ENCODE peak calls at places on chromosomes 1 and 21, in ten cellular contexts. T is HCT116, P is amniotic epithelial cell, V is BJ, D is HEK293T, I is ACHN, W is H54, L is COR-L47, Q is NCI-H748 treated with DMSO at 0.1 percent for 48 hours, X is hypothalamus. Z is an unnamed sample.

GRCh38 chr21:36949171-36950141 is 17.0 kb downstream of the HLCS start:
- DNase-seq in T (no peak), P (no peak), V (no peak), D (no peak), I (no peak), W (no peak), L (no peak), Q (no peak), X (no peak), Z (no peak)

GRCh38 chr1:221823149-221823548 is 81.3 kb upstream of the DUSP10 start:
- DNase-seq in T (no peak), P (no peak), V (no peak), D (no peak), I (no peak), W (no peak), L (no peak), Q (no peak), X (no peak), Z (no peak)

GRCh38 chr1:209652873-209653401 is 712 bp upstream of the LAMB3 start:
- DNase-seq in T (peak), P (peak), V (no peak), D (no peak), I (peak), W (no peak), L (peak), Q (peak), X (peak), Z (no peak)

GRCh38 chr1:94120591-94120901 is 402 bp downstream of the ABCA4 start:
- DNase-seq in T (no peak), P (no peak), V (no peak), D (no peak), I (no peak), W (no peak), L (no peak), Q (no peak), X (no peak), Z (no peak)

GRCh38 chr1:150233359-150234308 is 2.3 kb downstream of the ANP32E start:
- DNase-seq in T (no peak), P (peak), V (no peak), D (no peak), I (peak), W (no peak), L (no peak), Q (peak), X (no peak), Z (no peak)

GRCh38 chr1:94559921-94560320 is 18.4 kb upstream of the F3 start:
- DNase-seq in T (no peak), P (no peak), V (no peak), D (no peak), I (no peak), W (no peak), L (no peak), Q (no peak), X (no peak), Z (no peak)

GRCh38 chr21:31559368-31560119 is 99.9 kb upstream of the SOD1 start:
- DNase-seq in T (peak), P (peak), V (peak), D (peak), I (peak), W (peak), L (peak), Q (peak), X (peak), Z (no peak)

GRCh38 chr1:218456449-218456848 is 111.3 kb downstream of the TGFB2 start:
- DNase-seq in T (no peak), P (no peak), V (no peak), D (no peak), I (no peak), W (no peak), L (no peak), Q (no peak), X (no peak), Z (no peak)

GRCh38 chr1:232300461-232300860 is 329.5 kb downstream of the SIPA1L2 start:
- DNase-seq in T (no peak), P (no peak), V (no peak), D (no peak), I (no peak), W (no peak), L (no peak), Q (no peak), X (no peak), Z (no peak)

GRCh38 chr21:37297364-37297763 is 30.2 kb upstream of the VPS26C start:
- DNase-seq in T (no peak), P (peak), V (no peak), D (no peak), I (no peak), W (no peak), L (no peak), Q (no peak), X (no peak), Z (no peak)